ENCODE peak calls at places on chromosomes 3 and 15, in five cellular contexts. A is astrocyte, U is heart left ventricle, D is mammary epithelial cell, N is adrenal gland. Y is an unnamed sample.

GRCh38 chr3:13379191-13379830 is 40.8 kb downstream of the NUP210 start:
- DNase-seq in A (peak; percentile 79), U (peak; percentile 67), D (no peak), N (peak; percentile 68), Y (no peak)

GRCh38 chr15:91561371-91562100 is 292.0 kb upstream of the SLCO3A1 start:
- DNase-seq in A (peak; percentile 97), U (peak; percentile 47), D (peak; percentile 98), N (no peak), Y (no peak)

GRCh38 chr3:122085666-122086065 is 30.5 kb downstream of the CD86 start:
- DNase-seq in A (no peak), U (no peak), D (no peak), N (no peak), Y (no peak)

GRCh38 chr3:158105124-158105709 is 1.0 kb downstream of the SHOX2 start:
- DNase-seq in A (no peak), U (no peak), D (peak; percentile 13), N (no peak), Y (no peak)

GRCh38 chr15:40239671-40240618 is 1.1 kb downstream of the PAK6 start:
- DNase-seq in A (no peak), U (no peak), D (peak; percentile 80), N (no peak), Y (no peak)

GRCh38 chr15:62558640-62559039 is 393.6 kb upstream of the C2CD4B start:
- DNase-seq in A (no peak), U (no peak), D (no peak), N (no peak), Y (no peak)

GRCh38 chr3:156723182-156723619 is 48.8 kb downstream of the TIPARP start:
- DNase-seq in A (no peak), U (no peak), D (peak; percentile 34), N (no peak), Y (no peak)

GRCh38 chr15:38991126-38991525 is 426.5 kb upstream of the RASGRP1 start:
- DNase-seq in A (peak; percentile 42), U (no peak), D (peak; percentile 24), N (no peak), Y (no peak)

GRCh38 chr3:171873561-171873960 is 30.4 kb downstream of the TMEM212 start:
- DNase-seq in A (peak; percentile 72), U (no peak), D (no peak), N (no peak), Y (no peak)

GRCh38 chr3:101695779-101696372 is 9.4 kb upstream of the RPL24 start:
- DNase-seq in A (peak; percentile 25), U (no peak), D (peak; percentile 38), N (peak; percentile 39), Y (no peak)

GRCh38 chr15:62390793-62391543 is 225.9 kb upstream of the C2CD4B start:
- DNase-seq in A (peak; percentile 45), U (peak; percentile 50), D (peak; percentile 56), N (peak; percentile 43), Y (peak; percentile 56)

GRCh38 chr3:129650256-129650872 is 43.9 kb upstream of the PLXND1 start:
- DNase-seq in A (peak; percentile 74), U (peak; percentile 65), D (peak; percentile 70), N (peak; percentile 82), Y (peak; percentile 57)

GRCh38 chr3:13452490-13453335 is 27.4 kb upstream of the HDAC11 start:
- DNase-seq in A (peak; percentile 30), U (no peak), D (peak; percentile 38), N (peak; percentile 52), Y (no peak)

GRCh38 chr3:51502562-51502910 is 2.7 kb upstream of the DCAF1 start:
- DNase-seq in A (no peak), U (no peak), D (no peak), N (no peak), Y (no peak)

GRCh38 chr3:169104541-169104940 is 559.0 kb downstream of the MECOM start:
- DNase-seq in A (peak; percentile 95), U (no peak), D (peak; percentile 73), N (no peak), Y (no peak)

GRCh38 chr15:59741274-59741906 is 52.3 kb upstream of the BNIP2 start:
- DNase-seq in A (no peak), U (no peak), D (peak; percentile 13), N (no peak), Y (no peak)

GRCh38 chr3:40920041-40920440 is 279.3 kb upstream of the CTNNB1 start:
- DNase-seq in A (peak; percentile 60), U (no peak), D (peak; percentile 90), N (no peak), Y (no peak)

GRCh38 chr15:64686130-64686735 is 89.2 kb downstream of the RBPMS2 start:
- DNase-seq in A (peak; percentile 18), U (no peak), D (peak; percentile 34), N (no peak), Y (no peak)

GRCh38 chr3:27079427-27080105 is 289.6 kb downstream of the NEK10 start:
- DNase-seq in A (peak; percentile 8), U (no peak), D (no peak), N (no peak), Y (no peak)

GRCh38 chr3:170357920-170358854 is 672 bp downstream of the SKIL start:
- DNase-seq in A (peak; percentile 59), U (peak; percentile 87), D (peak; percentile 46), N (peak; percentile 91), Y (peak; percentile 92)

GRCh38 chr3:33889394-33890039 is 91.1 kb downstream of the PDCD6IP start:
- DNase-seq in A (no peak), U (no peak), D (no peak), N (no peak), Y (no peak)
- H3K27ac ChIP-seq in A (no peak overlapping the region), U (no peak overlapping the region), D (no peak overlapping the region), N (no peak overlapping the region), Y (no peak overlapping the region)

DNA sequence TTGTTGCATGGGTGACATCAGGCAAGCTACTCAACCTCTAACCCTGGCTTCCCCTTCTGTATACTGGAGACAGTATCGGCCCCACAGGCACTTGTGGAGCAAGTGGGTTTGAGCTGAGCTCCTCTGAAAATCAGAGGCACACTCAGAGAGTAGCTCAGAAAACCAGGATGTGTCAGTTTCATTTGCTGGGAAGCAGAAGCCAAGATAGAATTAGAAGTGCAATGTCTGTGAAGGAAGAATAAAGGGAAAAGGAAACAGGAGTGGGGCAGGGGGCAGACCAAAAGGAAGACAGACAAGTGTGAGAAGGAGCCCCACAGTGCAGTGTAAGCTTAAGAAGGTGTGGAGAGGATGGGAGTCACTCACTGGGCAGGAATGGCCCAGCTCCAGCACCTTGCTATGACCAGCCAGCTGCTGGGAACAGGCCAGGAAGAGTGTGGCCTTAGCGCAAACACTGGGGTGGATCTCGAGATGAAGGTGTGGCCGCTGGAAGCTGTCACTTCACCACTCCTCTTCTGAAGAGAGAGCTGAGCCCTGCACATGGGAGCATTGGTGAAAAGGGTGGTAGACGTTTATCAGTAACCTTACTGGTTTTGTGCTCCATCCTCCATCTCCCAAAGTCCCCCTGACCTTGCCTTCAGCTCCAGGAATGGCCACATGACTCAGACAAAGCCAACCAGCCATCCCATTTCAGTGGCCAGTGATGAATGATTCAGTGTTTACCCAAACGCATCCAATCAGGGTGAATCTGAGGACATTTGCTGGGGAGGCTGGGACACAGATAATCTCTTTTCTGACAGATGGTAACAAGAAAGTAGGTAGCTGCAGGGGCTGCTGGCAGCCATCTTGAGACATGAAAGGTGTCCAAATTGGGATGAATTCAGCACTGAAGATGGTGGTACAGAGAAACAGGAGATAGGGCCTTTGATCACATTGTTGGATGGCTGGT is 108.5 kb downstream of the SHQ1 start:
- DNase-seq in A (no peak), U (no peak), D (no peak), N (peak; percentile 27), Y (no peak)
- H3K4me3 ChIP-seq in A (no peak overlapping the region), U (no peak overlapping the region), D (no peak overlapping the region), N (no peak overlapping the region), Y (no peak overlapping the region)

GRCh38 chr3:42660898-42661297 is 7.4 kb downstream of the ZBTB47 start:
- DNase-seq in A (no peak), U (no peak), D (no peak), N (peak; percentile 56), Y (no peak)
- TF ChIP-seq CTCF in A (no peak), U (no peak), D (peak; percentile 38), N (no peak), Y (no peak)

GRCh38 chr15:99238849-99239248 is 10.5 kb downstream of the TTC23 start:
- DNase-seq in A (no peak), U (no peak), D (no peak), N (no peak), Y (no peak)
- H3K27ac ChIP-seq in A (no peak overlapping the region), U (no peak overlapping the region), D (no peak overlapping the region), N (no peak overlapping the region), Y (no peak overlapping the region)

GRCh38 chr15:34336333-34336732 is 1.2 kb downstream of the SLC12A6 start:
- DNase-seq in A (no peak), U (no peak), D (no peak), N (no peak), Y (peak; percentile 56)
- H3K4me3 ChIP-seq in A (no peak overlapping the region), U (peak overlapping the region; percentile 94), D (no peak overlapping the region), N (no peak overlapping the region), Y (peak overlapping the region; percentile 67)

GRCh38 chr3:10758304-10759037 is 57.6 kb upstream of the SLC6A11 start:
- DNase-seq in A (peak; percentile 40), U (peak; percentile 44), D (peak; percentile 62), N (peak; percentile 59), Y (no peak)

GRCh38 chr3:10757821-10758130 is 58.3 kb upstream of the SLC6A11 start:
- DNase-seq in A (no peak), U (no peak), D (no peak), N (peak; percentile 25), Y (no peak)

GRCh38 chr3:10759495-10759894 is 56.5 kb upstream of the SLC6A11 start:
- DNase-seq in A (no peak), U (no peak), D (no peak), N (no peak), Y (no peak)

GRCh38 chr3:10756546-10756945 is 59.5 kb upstream of the SLC6A11 start:
- DNase-seq in A (no peak), U (no peak), D (no peak), N (no peak), Y (no peak)

DNA sequence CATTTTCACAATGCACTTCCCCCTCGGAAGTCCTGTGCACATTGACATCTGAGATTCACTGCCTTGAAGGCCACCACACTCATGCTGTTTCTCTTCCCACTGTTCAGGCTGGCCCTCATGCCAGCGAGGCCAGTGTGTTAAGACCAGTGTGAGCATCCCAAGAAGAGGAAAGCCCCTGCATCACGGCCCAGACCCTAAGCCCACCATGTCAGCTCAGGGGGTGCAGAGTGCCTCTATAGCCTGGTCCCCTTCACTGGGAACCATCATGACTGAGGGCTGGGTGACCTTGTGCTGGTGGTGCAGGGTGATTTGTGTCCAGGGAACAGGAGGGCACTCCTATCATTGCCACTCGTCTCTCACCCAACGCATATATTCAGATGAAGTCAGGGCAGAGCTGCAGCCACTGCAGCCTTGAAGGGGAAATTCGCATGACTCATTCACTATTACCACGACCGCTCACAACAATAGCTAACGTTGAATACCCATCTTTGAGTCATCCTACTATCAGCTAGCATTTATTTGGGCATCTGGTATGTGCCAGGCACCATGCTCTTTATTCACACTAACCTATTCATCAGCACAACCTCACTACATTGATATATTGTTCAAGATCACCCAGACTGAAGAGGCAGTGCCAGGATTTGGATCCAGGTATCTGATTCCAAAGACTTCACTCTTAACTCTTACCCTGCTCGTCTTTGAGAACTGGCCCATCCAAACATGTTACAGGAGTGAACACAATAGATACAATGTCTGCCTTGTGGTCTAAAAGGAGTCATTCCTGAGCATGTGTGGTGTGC is 58.8 kb upstream of the SLC6A11 start:
- DNase-seq in A (peak; percentile 49), U (no peak), D (peak; percentile 96), N (no peak), Y (no peak)
- TF ChIP-seq CTCF in A (no peak), U (no peak), D (no peak), N (no peak), Y (no peak)

Y was measured in lower lobe of right lung.